ENCODE peak calls at places on chromosomes 7 and 10, in ten cellular contexts. R, O, T, G, S, X, Q, L, Z and D are unnamed samples. For H3K36me3, the result is how much of the 10 kb centered on the place peaks cover.

GRCh38 chr10:69558559-69558958 is 14.7 kb downstream of the NEUROG3 start:
- DNase-seq in R (no peak), O (no peak), T (no peak), G (no peak), S (no peak), X (no peak), Q (no peak), L (no peak), Z (no peak), D (no peak)

GRCh38 chr7:53062796-53063195 is 27.4 kb downstream of the POM121L12 start:
- DNase-seq in R (no peak), O (no peak), T (no peak), G (no peak), S (no peak), X (no peak), Q (no peak), L (no peak), Z (no peak), D (no peak)

GRCh38 chr7:45890902-45891461 is 2.7 kb downstream of the IGFBP1 start:
- DNase-seq in R (no peak), O (no peak), T (no peak), G (no peak), S (peak), X (peak), Q (no peak), L (no peak), Z (no peak), D (no peak)

GRCh38 chr7:150432915-150433892 is 17.2 kb upstream of the GIMAP8 start:
- DNase-seq in R (no peak), O (no peak), T (no peak), G (no peak), S (no peak), X (no peak), Q (no peak), L (no peak), Z (no peak), D (no peak)

GRCh38 chr7:70775570-70776156 is 356.3 kb upstream of the GALNT17 start:
- DNase-seq in R (no peak), O (no peak), T (no peak), G (no peak), S (no peak), X (no peak), Q (no peak), L (no peak), Z (no peak), D (no peak)

GRCh38 chr7:137895301-137896201 is 48.8 kb upstream of the DGKI start:
- DNase-seq in R (no peak), O (no peak), T (no peak), G (no peak), S (no peak), X (no peak), Q (no peak), L (no peak), Z (no peak), D (no peak)

GRCh38 chr7:77738871-77739270 is 42.6 kb downstream of the RSBN1L start:
- DNase-seq in R (no peak), O (no peak), T (no peak), G (no peak), S (peak), X (no peak), Q (no peak), L (no peak), Z (no peak), D (no peak)

GRCh38 chr10:47261556-47261955 is 38.4 kb upstream of the GDF10 start:
- DNase-seq in R (no peak), O (no peak), T (no peak), G (no peak), S (no peak), X (no peak), Q (no peak), L (no peak), Z (no peak), D (no peak)

GRCh38 chr10:114079421-114079820 is 35.8 kb downstream of the ADRB1 start:
- DNase-seq in R (no peak), O (no peak), T (no peak), G (no peak), S (no peak), X (no peak), Q (no peak), L (no peak), Z (no peak), D (no peak)

GRCh38 chr7:80307251-80307856 is 172.7 kb downstream of the GNAI1 start:
- DNase-seq in R (no peak), O (no peak), T (no peak), G (no peak), S (peak), X (peak), Q (no peak), L (no peak), Z (no peak), D (no peak)

GRCh38 chr10:119493155-119493554 is 49.4 kb downstream of the RGS10 start:
- DNase-seq in R (no peak), O (no peak), T (no peak), G (no peak), S (no peak), X (no peak), Q (no peak), L (no peak), Z (no peak), D (no peak)

GRCh38 chr10:8752146-8752843 is 697.8 kb downstream of the GATA3 start:
- DNase-seq in R (no peak), O (no peak), T (no peak), G (no peak), S (no peak), X (no peak), Q (no peak), L (no peak), Z (no peak), D (no peak)

GRCh38 chr7:157318015-157318706 is 18.6 kb upstream of the DNAJB6 start:
- DNase-seq in R (no peak), O (peak), T (no peak), G (no peak), S (peak), X (no peak), Q (peak), L (no peak), Z (no peak), D (peak)

GRCh38 chr7:7869036-7869435 is 99.6 kb upstream of the GLCCI1 start:
- DNase-seq in R (no peak), O (no peak), T (no peak), G (no peak), S (no peak), X (peak), Q (no peak), L (no peak), Z (no peak), D (no peak)

GRCh38 chr7:12229046-12229445 is 18.0 kb downstream of the TMEM106B start:
- DNase-seq in R (no peak), O (no peak), T (no peak), G (no peak), S (peak), X (no peak), Q (no peak), L (no peak), Z (no peak), D (no peak)

GRCh38 chr7:43456200-43456599 is 126.7 kb upstream of the STK17A start:
- DNase-seq in R (no peak), O (no peak), T (no peak), G (no peak), S (no peak), X (no peak), Q (no peak), L (no peak), Z (no peak), D (no peak)

GRCh38 chr10:71766717-71767419 is 6.5 kb downstream of the VSIR start:
- DNase-seq in R (peak), O (peak), T (peak), G (peak), S (peak), X (no peak), Q (no peak), L (no peak), Z (peak), D (peak)

GRCh38 chr7:80284848-80285247 is 150.2 kb downstream of the GNAI1 start:
- DNase-seq in R (no peak), O (no peak), T (no peak), G (no peak), S (peak), X (peak), Q (no peak), L (no peak), Z (no peak), D (no peak)

GRCh38 chr10:73897693-73898092 is 13.2 kb upstream of the PLAU start:
- DNase-seq in R (no peak), O (no peak), T (no peak), G (no peak), S (no peak), X (no peak), Q (no peak), L (no peak), Z (no peak), D (no peak)

GRCh38 chr10:16964571-16965241 is 147.5 kb upstream of the RSU1 start:
- DNase-seq in R (no peak), O (no peak), T (no peak), G (no peak), S (no peak), X (peak), Q (no peak), L (no peak), Z (no peak), D (no peak)

GRCh38 chr7:101216860-101217387 is 457 bp downstream of the PLOD3 start:
- DNase-seq in R (no peak), O (peak), T (no peak), G (no peak), S (no peak), X (no peak), Q (no peak), L (peak), Z (no peak), D (no peak)

GRCh38 chr7:7851381-7851780 is 117.2 kb upstream of the GLCCI1 start:
- DNase-seq in R (no peak), O (no peak), T (no peak), G (no peak), S (no peak), X (no peak), Q (no peak), L (no peak), Z (no peak), D (no peak)

GRCh38 chr10:67140641-67141040 is 214.8 kb downstream of the LRRTM3 start:
- DNase-seq in R (no peak), O (no peak), T (no peak), G (no peak), S (no peak), X (no peak), Q (no peak), L (no peak), Z (no peak), D (no peak)

GRCh38 chr10:80415734-80416281 is 7.5 kb downstream of the PRXL2A start:
- DNase-seq in R (no peak), O (no peak), T (no peak), G (no peak), S (no peak), X (no peak), Q (no peak), L (no peak), Z (no peak), D (no peak)

GRCh38 chr10:80412521-80412920 is 4.2 kb downstream of the PRXL2A start:
- DNase-seq in R (no peak), O (no peak), T (no peak), G (no peak), S (no peak), X (no peak), Q (no peak), L (no peak), Z (no peak), D (no peak)

GRCh38 chr10:80413152-80413996 is 5.0 kb downstream of the PRXL2A start:
- DNase-seq in R (no peak), O (no peak), T (no peak), G (peak), S (peak), X (peak), Q (no peak), L (no peak), Z (no peak), D (no peak)

GRCh38 chr10:80414126-80414898 is 6.0 kb downstream of the PRXL2A start:
- DNase-seq in R (no peak), O (no peak), T (no peak), G (no peak), S (peak), X (peak), Q (no peak), L (no peak), Z (no peak), D (no peak)

DNA sequence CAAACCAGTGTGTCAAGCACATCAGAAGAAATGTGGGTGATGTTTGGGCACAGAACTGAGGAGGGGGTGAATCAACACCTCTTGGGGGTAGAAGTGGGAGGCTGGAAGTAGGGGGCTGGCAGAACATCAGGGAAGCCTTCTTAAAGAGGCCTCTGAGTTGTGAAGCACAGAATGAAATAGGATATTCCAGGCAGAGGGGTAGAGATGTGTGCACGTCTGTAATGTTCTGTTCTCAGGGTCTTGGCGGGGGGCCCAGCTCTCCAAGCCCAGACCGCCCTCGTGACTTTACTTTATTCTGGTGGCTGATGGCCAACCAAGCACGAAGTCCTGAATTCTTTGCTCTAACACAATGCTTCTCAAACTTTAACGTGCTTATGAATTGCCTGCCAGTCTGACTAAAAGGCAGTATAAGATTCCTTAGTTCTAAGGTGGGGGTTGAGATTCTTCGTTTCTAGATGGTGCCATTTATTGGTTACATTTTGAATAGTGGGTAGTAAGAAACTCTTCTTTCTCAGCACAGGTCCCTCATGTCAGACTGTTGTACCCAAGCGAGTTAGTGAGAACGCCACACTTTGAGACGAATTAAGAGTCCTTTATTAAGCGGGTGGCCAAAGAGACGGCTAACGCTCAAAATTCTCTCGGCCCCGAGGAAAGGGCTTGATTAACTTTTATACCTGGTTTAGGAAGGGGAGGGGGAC is 8.2 kb downstream of the PRXL2A start:
- DNase-seq in R (peak), O (no peak), T (no peak), G (peak), S (no peak), X (no peak), Q (no peak), L (no peak), Z (peak), D (no peak)
- H3K4me3 ChIP-seq in R (peak), O (no peak), T (no peak), G (no peak), S (no peak), X (no peak), Q (no peak), L (no peak), Z (no peak), D (no peak)

GRCh38 chr10:102140913-102141540 is 8.2 kb downstream of the PPRC1 start:
- DNase-seq in R (no peak), O (no peak), T (no peak), G (peak), S (no peak), X (no peak), Q (no peak), L (no peak), Z (no peak), D (no peak)

GRCh38 chr10:102140218-102140617 is 7.4 kb downstream of the PPRC1 start:
- DNase-seq in R (no peak), O (no peak), T (no peak), G (no peak), S (no peak), X (no peak), Q (no peak), L (no peak), Z (no peak), D (no peak)

GRCh38 chr10:102139281-102140110 is 6.7 kb downstream of the PPRC1 start:
- DNase-seq in R (no peak), O (peak), T (no peak), G (no peak), S (no peak), X (no peak), Q (no peak), L (no peak), Z (no peak), D (no peak)

GRCh38 chr10:102146971-102147428 is 5.2 kb upstream of the NOLC1 start:
- DNase-seq in R (no peak), O (no peak), T (no peak), G (peak), S (no peak), X (no peak), Q (no peak), L (no peak), Z (no peak), D (no peak)

DNA sequence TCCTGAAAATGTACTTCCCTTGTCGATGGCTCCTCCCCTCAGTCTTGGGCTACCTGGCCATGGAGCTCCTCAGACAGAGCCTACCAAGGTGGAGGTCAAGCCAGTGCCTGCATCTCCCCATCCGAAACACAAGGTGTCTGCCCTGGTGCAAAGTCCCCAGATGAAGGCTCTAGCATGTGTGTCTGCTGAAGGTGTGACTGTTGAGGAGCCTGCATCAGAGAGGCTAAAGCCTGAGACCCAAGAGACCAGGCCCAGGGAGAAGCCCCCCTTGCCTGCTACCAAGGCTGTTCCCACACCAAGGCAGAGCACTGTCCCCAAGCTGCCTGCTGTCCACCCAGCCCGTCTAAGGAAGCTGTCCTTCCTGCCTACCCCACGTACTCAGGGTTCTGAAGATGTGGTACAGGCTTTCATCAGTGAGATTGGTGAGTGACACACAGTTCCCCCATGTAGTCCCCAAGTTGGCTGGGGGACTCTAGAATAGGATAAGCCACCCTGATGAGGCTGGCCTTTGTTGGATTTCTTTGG is 8.8 kb downstream of the PPRC1 start:
- DNase-seq in R (no peak), O (no peak), T (no peak), G (peak), S (no peak), X (no peak), Q (no peak), L (no peak), Z (no peak), D (no peak)
- H3K36me3 ChIP-seq in R (under half), O (half or more), T (under half), G (under half), S (half or more), X (under half), Q (half or more), L (half or more), Z (under half), D (half or more)

GRCh38 chr7:82255706-82256105 is 187.9 kb downstream of the CACNA2D1 start:
- DNase-seq in R (no peak), O (no peak), T (no peak), G (no peak), S (no peak), X (no peak), Q (no peak), L (no peak), Z (no peak), D (no peak)
- H3K4me3 ChIP-seq in R (no peak), O (no peak), T (no peak), G (no peak), S (no peak), X (no peak), Q (no peak), L (no peak), Z (no peak), D (no peak)

GRCh38 chr10:102027261-102027660 is 28.7 kb downstream of the ARMH3 start:
- DNase-seq in R (no peak), O (no peak), T (no peak), G (no peak), S (no peak), X (no peak), Q (no peak), L (no peak), Z (no peak), D (no peak)
- H3K36me3 ChIP-seq in R (under half), O (half or more), T (under half), G (under half), S (under half), X (half or more), Q (half or more), L (half or more), Z (under half), D (half or more)

GRCh38 chr10:133400624-133401424 is 6.9 kb downstream of the MTG1 start:
- DNase-seq in R (no peak), O (peak), T (no peak), G (peak), S (no peak), X (no peak), Q (no peak), L (no peak), Z (no peak), D (no peak)
- H3K4me3 ChIP-seq in R (no peak), O (no peak), T (no peak), G (no peak), S (no peak), X (no peak), Q (no peak), L (no peak), Z (no peak), D (no peak)

GRCh38 chr7:92200791-92201190 is 21.8 kb upstream of the LRRD1 start:
- DNase-seq in R (no peak), O (no peak), T (no peak), G (no peak), S (no peak), X (no peak), Q (no peak), L (no peak), Z (no peak), D (no peak)

GRCh38 chr7:92205987-92206386 is 27.0 kb upstream of the LRRD1 start:
- DNase-seq in R (no peak), O (no peak), T (no peak), G (no peak), S (no peak), X (no peak), Q (no peak), L (no peak), Z (no peak), D (no peak)

DNA sequence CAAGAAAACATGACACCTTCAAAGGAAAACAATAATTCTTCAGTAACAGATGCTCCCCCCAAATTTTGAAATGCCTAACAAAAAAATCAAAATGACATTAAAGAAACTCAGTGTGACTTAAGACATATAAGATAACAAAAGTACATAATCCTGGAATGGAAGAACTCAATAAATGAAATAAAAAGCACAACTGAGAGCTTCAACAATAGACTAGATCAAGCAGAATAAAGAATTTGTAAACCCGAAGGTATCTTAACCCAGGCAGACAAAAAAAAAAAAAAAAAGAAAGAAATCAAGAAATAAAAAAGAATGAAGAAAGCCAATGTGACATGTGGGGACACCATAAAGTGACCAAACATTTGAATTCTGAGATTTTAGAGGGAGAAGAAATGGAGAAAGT is 27.7 kb upstream of the LRRD1 start:
- DNase-seq in R (no peak), O (no peak), T (no peak), G (no peak), S (no peak), X (no peak), Q (no peak), L (no peak), Z (no peak), D (no peak)
- H3K36me3 ChIP-seq in R (under half), O (half or more), T (under half), G (under half), S (under half), X (half or more), Q (half or more), L (under half), Z (under half), D (half or more)

DNA sequence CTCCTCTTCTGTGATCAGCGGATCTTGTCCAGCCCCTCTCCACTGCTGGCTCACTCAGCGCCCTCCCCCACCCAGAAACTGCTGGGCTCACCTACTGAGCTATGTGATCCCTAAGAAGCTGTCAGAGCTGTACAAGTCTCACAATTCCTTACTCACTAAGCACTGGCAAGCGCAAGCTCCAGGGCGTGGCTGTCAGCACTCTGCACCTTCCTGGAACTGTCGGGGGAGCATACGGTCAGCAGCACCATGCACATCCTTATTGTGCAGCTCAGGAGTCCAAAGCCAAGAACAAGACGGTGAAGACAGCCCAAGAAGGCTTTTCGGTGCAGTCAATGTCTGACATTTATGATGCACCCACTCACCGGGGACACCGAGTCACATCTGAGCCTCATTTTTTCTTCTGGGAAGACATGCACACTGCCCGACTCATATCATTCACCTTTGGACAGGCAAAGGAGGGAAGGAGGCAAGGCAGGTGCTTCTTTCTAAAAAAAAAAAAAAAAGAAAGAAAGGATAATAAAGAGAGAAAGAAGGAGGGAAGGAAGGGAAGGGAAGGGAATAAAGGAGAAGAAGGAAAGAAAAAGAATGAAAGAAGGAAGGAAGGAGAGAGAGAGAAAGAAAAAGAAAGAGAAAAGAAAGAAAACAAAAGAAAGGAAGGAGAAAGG is 56.3 kb downstream of the ASB13 start:
- DNase-seq in R (no peak), O (no peak), T (no peak), G (peak), S (no peak), X (no peak), Q (no peak), L (no peak), Z (no peak), D (peak)
- H3K4me3 ChIP-seq in R (no peak), O (no peak), T (no peak), G (no peak), S (no peak), X (no peak), Q (no peak), L (no peak), Z (no peak), D (no peak)